ENCODE peak calls at places on chromosomes 11 and 22, in nine cellular contexts. G is CD8-positive, alpha-beta T cell; H is ovary; O is cardiac muscle cell; V is breast epithelium; Z is stomach; F is K562; K is upper lobe of left lung; D is BE2C. P is an unnamed sample.

GRCh38 chr11:129932385-129933067 is 37.1 kb upstream of the NFRKB start:
- DNase-seq in O (no peak), H (no peak), K (no peak), F (no peak), D (no peak), G (no peak), Z (no peak), V (peak; percentile 57), P (no peak)

GRCh38 chr11:25838918-25839611 is 492.9 kb upstream of the ANO3 start:
- DNase-seq in G (no peak), Z (no peak), V (no peak), H (no peak), O (no peak), K (no peak), D (no peak), F (no peak), P (no peak)

GRCh38 chr11:126405906-126406305 is 50.4 kb downstream of the ST3GAL4 start:
- DNase-seq in K (no peak), O (no peak), V (peak; percentile 46), Z (no peak), G (no peak), H (no peak), D (no peak), F (no peak), P (peak; percentile 59)

GRCh38 chr11:111521132-111521531 is 6.6 kb downstream of the HOATZ start:
- DNase-seq in K (no peak), V (no peak), D (no peak), F (no peak), H (no peak), G (no peak), Z (no peak), O (no peak), P (no peak)

GRCh38 chr22:45638834-45639746 is 32.5 kb upstream of the ATXN10 start:
- DNase-seq in G (no peak), D (no peak), K (peak; percentile 72), H (no peak), Z (peak; percentile 59), O (peak; percentile 77), F (peak; percentile 68), V (no peak), P (peak; percentile 88)

GRCh38 chr22:50157976-50158375 is 12.6 kb upstream of the PANX2 start:
- DNase-seq in D (no peak), V (peak; percentile 85), Z (peak; percentile 85), F (no peak), G (no peak), O (no peak), H (no peak), K (peak; percentile 84), P (peak; percentile 79)

GRCh38 chr11:67379061-67380058 is 6.0 kb upstream of the CLCF1 start:
- DNase-seq in F (peak; percentile 82), H (peak; percentile 8), K (no peak), O (no peak), G (no peak), D (no peak), V (no peak), Z (no peak), P (no peak)

GRCh38 chr11:115939104-115939503 is 434.9 kb upstream of the CADM1 start:
- DNase-seq in D (no peak), G (no peak), F (no peak), Z (no peak), H (no peak), V (no peak), O (peak; percentile 20), K (no peak), P (no peak)

GRCh38 chr11:9200471-9200870 is 64.7 kb downstream of the DENND5A start:
- DNase-seq in G (no peak), D (no peak), K (no peak), Z (no peak), H (no peak), F (no peak), V (no peak), O (no peak), P (no peak)

GRCh38 chr11:63937713-63938480 is 905 bp upstream of the NAA40 start:
- DNase-seq in G (no peak), O (no peak), D (no peak), V (no peak), Z (no peak), F (peak; percentile 59), H (no peak), K (no peak), P (no peak)

GRCh38 chr22:46594947-46595298 is 25.3 kb upstream of the GRAMD4 start:
- DNase-seq in D (no peak), O (no peak), H (no peak), K (no peak), F (no peak), Z (no peak), V (no peak), G (no peak), P (no peak)

GRCh38 chr11:65438257-65439151 is 15.9 kb downstream of the NEAT1 start:
- DNase-seq in V (peak; percentile 11), O (no peak), H (no peak), F (no peak), Z (no peak), K (no peak), G (no peak), D (no peak), P (no peak)

GRCh38 chr11:65439331-65440181 is 17.0 kb downstream of the NEAT1 start:
- DNase-seq in H (no peak), V (peak; percentile 19), O (peak; percentile 46), F (no peak), D (no peak), K (no peak), G (no peak), Z (peak; percentile 24), P (peak; percentile 51)

GRCh38 chr11:65437436-65438227 is 15.0 kb downstream of the NEAT1 start:
- DNase-seq in H (no peak), D (no peak), F (no peak), G (no peak), V (peak; percentile 21), O (peak; percentile 32), Z (peak; percentile 26), K (no peak), P (peak; percentile 54)

GRCh38 chr11:65442952-65443351 is 20.4 kb downstream of the NEAT1 start:
- DNase-seq in O (peak; percentile 38), V (no peak), F (no peak), G (no peak), H (no peak), D (no peak), Z (no peak), K (no peak), P (no peak)

DNA sequence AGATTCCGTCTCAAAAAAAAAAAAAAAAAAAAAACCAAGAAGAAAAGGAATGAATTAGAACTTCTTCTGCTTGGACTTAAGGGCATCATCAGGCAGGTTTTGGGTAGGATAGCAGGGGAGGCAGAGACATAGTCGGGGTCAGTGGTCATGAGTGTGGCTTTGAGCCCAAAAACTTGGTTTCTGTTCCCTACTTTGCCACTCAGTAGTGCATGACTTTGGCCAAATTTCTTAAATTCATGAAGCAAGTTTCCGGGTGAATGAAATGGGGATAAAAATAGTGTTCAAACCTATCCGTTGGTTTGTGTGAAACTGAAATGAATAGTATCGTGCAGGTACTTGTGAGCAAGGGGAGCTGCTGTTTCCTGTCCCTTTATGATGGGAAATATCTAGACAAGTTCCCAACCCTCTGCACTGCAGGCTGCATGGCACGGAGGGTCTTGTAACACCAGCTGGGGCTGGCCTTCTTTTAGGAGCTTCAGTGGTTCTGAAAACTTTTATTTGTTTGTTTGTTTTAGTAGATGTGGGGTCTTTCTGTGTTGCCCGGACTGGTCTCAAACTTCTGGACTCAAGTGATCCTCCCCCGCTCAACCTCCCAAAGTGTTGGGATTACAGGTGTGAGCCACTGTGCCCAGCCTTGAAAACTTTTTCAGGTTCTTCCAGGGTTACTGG is 18.4 kb downstream of the NEAT1 start:
- DNase-seq in Z (no peak), F (no peak), K (no peak), G (no peak), H (no peak), V (peak; percentile 26), D (no peak), O (peak; percentile 43), P (peak; percentile 38)
- H3K4me1 ChIP-seq in Z (peaks cover 74% of the 10 kb centered on the region), F (peaks cover 45% of the 10 kb centered on the region), K (peaks cover 51% of the 10 kb centered on the region), G (peaks cover 10% of the 10 kb centered on the region), H (peaks cover 7% of the 10 kb centered on the region), V (no peaks in the 10 kb centered on the region), D (no peaks in the 10 kb centered on the region), O (no peaks in the 10 kb centered on the region), P (peaks cover 92% of the 10 kb centered on the region)

DNA sequence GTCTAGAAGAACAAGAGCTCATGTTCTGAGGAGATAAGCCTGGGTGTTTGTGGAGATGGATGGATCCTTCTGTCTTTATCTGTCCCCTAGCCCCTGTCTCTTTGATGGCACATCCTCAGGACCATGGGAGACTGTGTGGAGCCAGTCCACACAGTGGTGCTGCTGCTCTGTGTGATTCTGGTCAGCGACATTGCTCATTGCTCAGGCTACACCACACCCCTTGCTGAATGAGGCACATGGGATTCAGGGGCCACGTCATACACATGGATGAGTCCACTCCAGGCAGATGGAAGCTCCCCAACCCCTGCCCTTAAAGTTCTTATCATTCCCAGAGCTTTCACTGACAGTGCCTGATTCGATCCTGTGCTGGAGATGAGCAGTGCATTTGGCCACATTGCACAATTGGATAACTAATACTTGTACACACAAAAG is 222.2 kb downstream of the NAV2 start:
- DNase-seq in V (no peak), H (no peak), Z (no peak), F (peak; percentile 47), D (no peak), G (no peak), K (no peak), O (no peak), P (no peak)
- H3K4me1 ChIP-seq in V (peaks cover 3% of the 10 kb centered on the region), H (peaks cover 16% of the 10 kb centered on the region), Z (peaks cover 36% of the 10 kb centered on the region), F (no peaks in the 10 kb centered on the region), D (no peaks in the 10 kb centered on the region), G (no peaks in the 10 kb centered on the region), K (no peaks in the 10 kb centered on the region), O (peaks cover 3% of the 10 kb centered on the region), P (peaks cover 5% of the 10 kb centered on the region)

GRCh38 chr11:1870721-1871466 is 18.0 kb downstream of the LSP1 start:
- DNase-seq in D (no peak), O (no peak), Z (no peak), F (no peak), G (peak; percentile 63), V (no peak), K (no peak), H (no peak), P (no peak)
- H3K4me1 ChIP-seq in D (peaks cover under 1% of the 10 kb centered on the region), O (no peaks in the 10 kb centered on the region), Z (peaks cover 64% of the 10 kb centered on the region), F (peaks cover 35% of the 10 kb centered on the region), G (peaks cover 70% of the 10 kb centered on the region), V (no peaks in the 10 kb centered on the region), K (no peaks in the 10 kb centered on the region), H (peaks cover 2% of the 10 kb centered on the region), P (peaks cover 81% of the 10 kb centered on the region)

GRCh38 chr22:39771486-39771885 is 122.1 kb downstream of the ENTHD1 start:
- DNase-seq in V (no peak), K (no peak), D (no peak), H (no peak), O (no peak), Z (no peak), G (no peak), F (no peak), P (no peak)

GRCh38 chr22:39776295-39776694 is 117.3 kb downstream of the ENTHD1 start:
- DNase-seq in Z (no peak), H (no peak), O (no peak), V (no peak), G (no peak), F (no peak), D (no peak), K (no peak), P (no peak)

GRCh38 chr22:39778055-39778454 is 115.5 kb downstream of the ENTHD1 start:
- DNase-seq in Z (no peak), F (no peak), H (no peak), O (no peak), D (no peak), V (no peak), G (no peak), K (no peak), P (no peak)

GRCh38 chr22:39773976-39774539 is 119.5 kb downstream of the ENTHD1 start:
- DNase-seq in H (no peak), K (no peak), D (no peak), O (peak; percentile 1), F (peak; percentile 39), Z (no peak), G (no peak), V (no peak), P (no peak)

GRCh38 chr22:39773503-39773902 is 120.1 kb downstream of the ENTHD1 start:
- DNase-seq in F (no peak), V (no peak), G (no peak), O (no peak), D (no peak), K (no peak), H (no peak), Z (no peak), P (no peak)
- H3K4me1 ChIP-seq in F (no peaks in the 10 kb centered on the region), V (no peaks in the 10 kb centered on the region), G (peaks cover 8% of the 10 kb centered on the region), O (no peaks in the 10 kb centered on the region), D (no peaks in the 10 kb centered on the region), K (peaks cover 3% of the 10 kb centered on the region), H (no peaks in the 10 kb centered on the region), Z (no peaks in the 10 kb centered on the region), P (no peaks in the 10 kb centered on the region)

P was measured in suprapubic skin.